ENCODE peak calls at places on chromosome 9, in five cellular contexts. T, G, H, M and R are unnamed samples.

GRCh38 chr9:121286973-121287721 is 19.2 kb downstream of the GSN start:
- DNase-seq in G (peak), T (peak), M (peak), H (peak), R (peak)

GRCh38 chr9:15349892-15350761 is 43.1 kb upstream of the TTC39B start:
- DNase-seq in G (no peak), H (no peak), M (no peak), T (no peak), R (no peak)

GRCh38 chr9:79610019-79610760 is 38.4 kb downstream of the TLE4 start:
- DNase-seq in G (no peak), M (peak), H (no peak), T (peak), R (no peak)

GRCh38 chr9:21104787-21105186 is 27.0 kb upstream of the IFNB1 start:
- DNase-seq in M (no peak), G (no peak), T (no peak), H (no peak), R (no peak)

GRCh38 chr9:132401791-132402190 is 4.8 kb downstream of the TTF1 start:
- DNase-seq in M (no peak), H (no peak), T (no peak), G (no peak), R (no peak)

GRCh38 chr9:94800424-94801117 is 74.1 kb downstream of the AOPEP start:
- DNase-seq in G (no peak), H (no peak), M (no peak), T (no peak), R (no peak)

GRCh38 chr9:4661165-4662095 is 664 bp upstream of the PLPP6 start:
- DNase-seq in H (peak), G (no peak), M (no peak), T (peak), R (no peak)

GRCh38 chr9:15512204-15512603 is 1.4 kb upstream of the PSIP1 start:
- DNase-seq in H (no peak), G (no peak), T (no peak), M (no peak), R (no peak)

GRCh38 chr9:99140685-99141314 is 35.9 kb downstream of the TGFBR1 start:
- DNase-seq in M (peak), G (no peak), H (no peak), T (peak), R (peak)

GRCh38 chr9:135479469-135480052 is at the start of gene PPP1R26:
- DNase-seq in G (no peak), T (no peak), M (peak), H (no peak), R (no peak)

GRCh38 chr9:117403403-117403811 is 11.4 kb downstream of the ASTN2 start:
- DNase-seq in G (no peak), T (no peak), H (no peak), M (no peak), R (no peak)

GRCh38 chr9:87567047-87567446 is 69.4 kb downstream of the DAPK1 start:
- DNase-seq in T (no peak), G (no peak), H (no peak), M (no peak), R (no peak)

GRCh38 chr9:32455738-32456137 is 70.3 kb downstream of the RIGI start:
- DNase-seq in T (no peak), H (no peak), G (no peak), M (no peak), R (no peak)

GRCh38 chr9:20593551-20593950 is 28.7 kb downstream of the MLLT3 start:
- DNase-seq in M (no peak), H (no peak), T (peak), G (no peak), R (no peak)

GRCh38 chr9:137448569-137448962 is 7.4 kb upstream of the ENTPD8 start:
- DNase-seq in T (no peak), H (no peak), G (no peak), M (no peak), R (no peak)

GRCh38 chr9:89359018-89359417 is 40.7 kb downstream of the SECISBP2 start:
- DNase-seq in T (no peak), M (no peak), G (no peak), H (no peak), R (no peak)

GRCh38 chr9:122145462-122145861 is 14.1 kb downstream of the NDUFA8 start:
- DNase-seq in G (no peak), M (no peak), T (no peak), H (no peak), R (no peak)

GRCh38 chr9:100714372-100715099 is 136.7 kb downstream of the CAVIN4 start:
- DNase-seq in G (peak), H (peak), M (peak), T (peak), R (peak)

GRCh38 chr9:100720922-100721321 is 143.0 kb downstream of the CAVIN4 start:
- DNase-seq in T (no peak), M (no peak), G (no peak), H (no peak), R (no peak)

GRCh38 chr9:100718717-100719116 is 140.8 kb downstream of the CAVIN4 start:
- DNase-seq in T (no peak), H (no peak), M (no peak), G (no peak), R (no peak)

DNA sequence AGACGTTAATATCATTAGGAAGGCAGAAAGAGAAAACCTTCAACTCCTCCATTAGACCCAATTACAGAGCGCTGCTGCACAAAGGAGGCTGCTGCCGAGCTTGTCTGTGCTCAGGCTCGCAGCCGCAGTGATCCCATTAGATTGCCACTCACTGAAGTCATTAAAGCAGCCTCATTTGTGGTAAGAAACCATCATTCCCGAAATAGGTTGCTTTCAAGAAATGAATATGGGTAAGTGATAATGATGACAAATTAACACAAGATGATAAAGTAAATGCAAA is 137.2 kb downstream of the CAVIN4 start:
- DNase-seq in H (no peak), M (no peak), T (no peak), G (no peak), R (no peak)
- H2BK12ac ChIP-seq in H (no peak), M (no peak), T (no peak), G (no peak), R (no peak)

GRCh38 chr9:91897201-91897600 is 52.8 kb downstream of the ROR2 start:
- DNase-seq in M (no peak), H (no peak), G (no peak), T (no peak), R (no peak)

GRCh38 chr9:91902465-91903125 is 47.4 kb downstream of the ROR2 start:
- DNase-seq in M (no peak), T (peak), G (no peak), H (no peak), R (no peak)

GRCh38 chr9:91898451-91899433 is 51.3 kb downstream of the ROR2 start:
- DNase-seq in M (no peak), H (peak), G (no peak), T (peak), R (no peak)

GRCh38 chr9:91900057-91900816 is 49.8 kb downstream of the ROR2 start:
- DNase-seq in G (no peak), H (no peak), M (no peak), T (peak), R (no peak)

GRCh38 chr9:91899611-91900010 is 50.4 kb downstream of the ROR2 start:
- DNase-seq in H (no peak), G (no peak), M (no peak), T (no peak), R (no peak)
- H2BK12ac ChIP-seq in H (no peak), G (peak), M (no peak), T (peak), R (no peak)

GRCh38 chr9:108088916-108089315 is 599.3 kb upstream of the KLF4 start:
- DNase-seq in H (no peak), M (no peak), T (no peak), G (no peak), R (no peak)
- H2BK12ac ChIP-seq in H (no peak), M (no peak), T (no peak), G (no peak), R (no peak)

GRCh38 chr9:37187713-37188439 is 67.5 kb downstream of the ZCCHC7 start:
- DNase-seq in G (no peak), T (no peak), M (no peak), H (no peak), R (no peak)
- H2BK12ac ChIP-seq in G (no peak), T (no peak), M (no peak), H (no peak), R (no peak)

DNA sequence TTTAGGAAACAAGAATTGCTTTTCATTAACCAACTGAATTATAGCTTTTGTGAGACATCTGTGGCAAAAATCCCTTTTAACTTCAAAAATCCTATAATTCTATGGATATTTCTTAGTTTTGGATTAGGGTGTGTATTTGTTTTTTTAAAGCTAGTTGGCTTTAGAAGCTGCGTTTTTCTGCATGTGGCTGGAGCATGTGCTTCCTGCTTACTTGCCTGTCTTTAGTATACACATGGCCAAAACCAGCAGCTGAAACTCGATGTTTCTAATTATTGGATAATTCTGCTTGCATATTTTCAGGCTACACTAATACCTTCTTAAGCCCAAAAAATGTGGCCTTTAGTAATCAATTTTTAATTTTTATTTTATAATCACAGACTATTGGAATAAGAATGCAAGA is 8.9 kb downstream of the RECK start:
- DNase-seq in T (no peak), H (no peak), G (no peak), M (no peak), R (no peak)
- H2BK12ac ChIP-seq in T (no peak), H (no peak), G (no peak), M (no peak), R (no peak)

DNA sequence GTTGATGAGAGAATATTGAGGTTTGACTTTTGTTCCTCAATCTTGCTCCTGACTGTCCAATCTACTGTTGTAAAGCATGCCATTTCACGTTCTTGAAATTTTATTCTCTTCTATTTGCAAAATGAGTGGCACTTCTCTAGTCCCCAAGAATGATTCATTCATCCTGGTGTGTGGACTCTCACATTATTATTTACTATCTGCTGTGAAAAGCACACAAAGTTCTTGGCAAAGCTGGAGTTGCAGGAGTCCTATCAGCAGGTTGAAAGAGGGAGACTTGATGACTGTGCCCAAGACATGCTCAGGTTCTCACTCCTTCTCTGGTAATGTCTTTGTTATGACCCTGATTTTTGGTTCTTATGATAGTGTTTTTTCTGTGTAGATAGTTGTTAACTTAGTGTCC is 382.6 kb downstream of the DMRTA1 start:
- DNase-seq in M (no peak), G (no peak), H (no peak), T (no peak), R (no peak)
- H2BK12ac ChIP-seq in M (no peak), G (no peak), H (no peak), T (no peak), R (no peak)

GRCh38 chr9:26165426-26165825 is 487.2 kb upstream of the TUSC1 start:
- DNase-seq in M (no peak), G (no peak), H (no peak), T (no peak), R (no peak)

GRCh38 chr9:26170224-26170623 is 492.0 kb upstream of the TUSC1 start:
- DNase-seq in G (no peak), T (peak), H (no peak), M (no peak), R (no peak)

GRCh38 chr9:26166537-26166936 is 488.3 kb upstream of the TUSC1 start:
- DNase-seq in G (no peak), M (no peak), T (no peak), H (no peak), R (no peak)

GRCh38 chr9:26172301-26172700 is 494.1 kb upstream of the TUSC1 start:
- DNase-seq in G (no peak), T (no peak), H (no peak), M (no peak), R (no peak)

GRCh38 chr9:26169684-26170083 is 491.4 kb upstream of the TUSC1 start:
- DNase-seq in T (peak), M (no peak), H (no peak), G (no peak), R (no peak)
- H2BK12ac ChIP-seq in T (no peak), M (no peak), H (no peak), G (no peak), R (no peak)

GRCh38 chr9:130149031-130149430 is 23.2 kb upstream of the NCS1 start:
- DNase-seq in G (no peak), M (no peak), T (no peak), H (no peak), R (no peak)
- H2BK12ac ChIP-seq in G (no peak), M (no peak), T (no peak), H (peak), R (no peak)